ENCODE peak calls at places on chromosomes 13 and 19, in four cellular contexts. O, Q, J and E are unnamed samples.

GRCh38 chr13:37058801-37059135 is 720 bp downstream of the SUPT20H start:
- DNase-seq in J (peak; percentile 44), Q (no peak), O (no peak), E (peak; percentile 4)

GRCh38 chr19:1992759-1993260 is 22.7 kb downstream of the BTBD2 start:
- DNase-seq in O (no peak), Q (no peak), J (peak; percentile 48), E (no peak)

GRCh38 chr13:40789275-40790231 is at the start of gene SLC25A15:
- DNase-seq in Q (peak; percentile 90), O (peak; percentile 92), J (peak; percentile 78), E (peak; percentile 89)

GRCh38 chr19:32041681-32042292 is 303.6 kb upstream of the ZNF507 start:
- DNase-seq in Q (no peak), O (peak; percentile 49), J (peak; percentile 49), E (no peak)

GRCh38 chr13:48304132-48304876 is 753 bp downstream of the RB1 start:
- DNase-seq in O (no peak), Q (peak; percentile 61), J (peak; percentile 48), E (peak; percentile 6)

GRCh38 chr19:56111601-56112312 is 9.3 kb downstream of the ZNF787 start:
- DNase-seq in O (peak; percentile 43), Q (no peak), J (peak; percentile 81), E (peak; percentile 55)

GRCh38 chr19:38879400-38879751 is 1.3 kb upstream of the RINL start:
- DNase-seq in O (no peak), Q (peak; percentile 51), J (no peak), E (no peak)

GRCh38 chr13:41005709-41006108 is 13.4 kb downstream of the ELF1 start:
- DNase-seq in J (no peak), O (no peak), Q (no peak), E (no peak)

GRCh38 chr13:30033681-30034447 is 183.4 kb upstream of the UBL3 start:
- DNase-seq in O (no peak), J (no peak), Q (no peak), E (no peak)

GRCh38 chr13:62837895-62838294 is 1422.2 kb upstream of the PCDH20 start:
- DNase-seq in J (no peak), O (no peak), Q (no peak), E (no peak)

GRCh38 chr13:85508683-85509329 is 290.4 kb downstream of the SLITRK6 start:
- DNase-seq in Q (peak; percentile 44), J (no peak), O (no peak), E (no peak)

GRCh38 chr13:49443327-49443688 is 556 bp downstream of the CAB39L start:
- DNase-seq in Q (no peak), O (no peak), J (no peak), E (peak; percentile 1)

GRCh38 chr13:24036115-24036514 is 124.4 kb upstream of the SPATA13 start:
- DNase-seq in J (no peak), O (no peak), Q (no peak), E (no peak)

GRCh38 chr19:38878575-38879399 is 712 bp upstream of the RINL start:
- DNase-seq in O (no peak), Q (peak; percentile 41), J (no peak), E (no peak)

GRCh38 chr19:45162464-45163143 is 1.8 kb upstream of the NKPD1 start:
- DNase-seq in J (no peak), O (peak; percentile 31), Q (no peak), E (no peak)

GRCh38 chr19:12801466-12802266 is at the start of the genes PRDX2 and THSD8:
- DNase-seq in J (peak; percentile 87), Q (peak; percentile 89), O (peak; percentile 90), E (peak; percentile 71)

GRCh38 chr19:20276011-20276738 is 109.2 kb downstream of the ZNF486 start:
- DNase-seq in J (no peak), Q (no peak), O (no peak), E (no peak)

GRCh38 chr13:99617474-99618255 is 116.4 kb downstream of the TM9SF2 start:
- DNase-seq in J (peak; percentile 50), Q (no peak), O (no peak), E (peak; percentile 10)

GRCh38 chr13:110438776-110439175 is 122.7 kb downstream of the RAB20 start:
- DNase-seq in Q (no peak), J (no peak), O (no peak), E (no peak)

GRCh38 chr13:101309014-101309619 is 107.2 kb downstream of the NALCN start:
- DNase-seq in J (no peak), Q (no peak), O (no peak), E (no peak)

GRCh38 chr13:28408235-28408848 is 86.6 kb downstream of the FLT1 start:
- DNase-seq in O (no peak), Q (peak; percentile 72), J (peak; percentile 21), E (no peak)

GRCh38 chr13:20125129-20125782 is 35.6 kb downstream of the GJA3 start:
- DNase-seq in J (no peak), Q (no peak), O (no peak), E (no peak)

GRCh38 chr19:1172353-1173159 is 1.5 kb downstream of the SBNO2 start:
- DNase-seq in O (peak; percentile 76), J (peak; percentile 80), Q (no peak), E (peak; percentile 48)

GRCh38 chr19:46860846-46861690 is at the start of gene ARHGAP35:
- DNase-seq in O (peak; percentile 86), Q (no peak), J (peak; percentile 51), E (no peak)

GRCh38 chr13:93309886-93310520 is 83.4 kb downstream of the GPC6 start:
- DNase-seq in J (no peak), O (no peak), Q (no peak), E (no peak)

GRCh38 chr13:44407891-44408290 is 34.3 kb downstream of the SERP2 start:
- DNase-seq in O (no peak), Q (no peak), J (no peak), E (no peak)

GRCh38 chr19:33403973-33404304 is 30.4 kb downstream of the CEBPG start:
- DNase-seq in O (no peak), Q (no peak), J (no peak), E (no peak)

GRCh38 chr13:41915096-41915495 is 45.8 kb downstream of the VWA8 start:
- DNase-seq in O (no peak), Q (no peak), J (no peak), E (no peak)

GRCh38 chr19:54339646-54340358 is 840 bp upstream of the LILRA4 start:
- DNase-seq in Q (no peak), O (no peak), J (no peak), E (no peak)

GRCh38 chr13:38518328-38518727 is 168.5 kb upstream of the FREM2 start:
- DNase-seq in J (no peak), Q (no peak), O (no peak), E (no peak)

GRCh38 chr13:29484236-29484635 is 111.3 kb downstream of the SLC7A1 start:
- DNase-seq in O (no peak), J (no peak), Q (no peak), E (no peak)

GRCh38 chr19:17765069-17765618 is 13.9 kb downstream of the FCHO1 start:
- DNase-seq in O (no peak), J (peak; percentile 88), Q (peak; percentile 78), E (peak; percentile 37)

GRCh38 chr13:87131611-87132010 is 539.6 kb upstream of the SLITRK5 start:
- DNase-seq in Q (no peak), O (no peak), J (no peak), E (no peak)

GRCh38 chr13:113342820-113343691 is 20.9 kb downstream of the GRTP1 start:
- DNase-seq in Q (no peak), O (no peak), J (no peak), E (no peak)

DNA sequence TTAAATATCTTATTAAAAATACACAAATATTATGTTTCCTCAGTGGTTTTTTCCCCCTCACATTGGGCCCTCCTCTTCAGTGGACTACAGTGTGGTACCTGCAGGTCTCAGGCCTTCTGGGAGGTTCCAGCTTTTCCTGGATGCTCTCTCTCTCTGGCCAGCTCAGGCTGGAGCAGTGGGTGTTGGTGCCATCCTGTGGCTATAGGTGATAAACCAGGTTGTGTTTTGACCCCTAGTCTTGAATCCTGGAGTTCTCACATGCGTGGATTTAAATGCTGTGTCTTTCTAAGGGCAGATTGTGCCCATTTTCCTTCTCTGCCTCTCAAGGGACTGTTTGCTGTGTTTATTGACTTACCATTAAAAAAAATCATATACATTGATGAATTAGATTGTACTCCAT is 41.2 kb upstream of the ZNF527 start:
- DNase-seq in O (no peak), Q (no peak), J (no peak), E (no peak)
- TF ChIP-seq CTCF in O (no peak), Q (peak; percentile 10), J (no peak), E (no peak)

DNA sequence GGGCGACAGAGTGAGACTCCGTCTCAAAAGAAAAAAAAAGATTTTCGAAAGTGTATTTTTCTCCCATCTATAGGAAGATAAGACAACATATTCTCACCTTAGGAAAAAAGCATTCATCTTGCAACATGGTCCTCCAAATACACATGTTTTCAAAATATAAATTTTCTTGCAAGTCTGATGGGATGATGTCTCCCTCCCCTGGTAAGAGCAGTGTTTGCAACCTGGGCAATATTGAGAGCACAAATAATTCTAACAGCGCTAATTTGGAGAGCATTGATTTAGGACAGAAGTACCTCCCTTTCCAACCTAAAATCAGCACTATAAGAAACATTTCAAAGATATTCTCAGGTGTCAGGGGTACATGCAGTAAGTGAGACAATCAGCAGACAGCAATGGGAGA is 61.0 kb upstream of the SHISA2 start:
- DNase-seq in Q (no peak), J (no peak), O (no peak), E (no peak)
- TF ChIP-seq CTCF in Q (no peak), J (no peak), O (no peak), E (peak; percentile 17)

GRCh38 chr19:29119582-29119981 is 93.4 kb downstream of the UQCRFS1 start:
- DNase-seq in O (no peak), J (no peak), Q (no peak), E (peak; percentile 43)
- TF ChIP-seq CTCF in O (no peak), J (no peak), Q (no peak), E (peak; percentile 36)

DNA sequence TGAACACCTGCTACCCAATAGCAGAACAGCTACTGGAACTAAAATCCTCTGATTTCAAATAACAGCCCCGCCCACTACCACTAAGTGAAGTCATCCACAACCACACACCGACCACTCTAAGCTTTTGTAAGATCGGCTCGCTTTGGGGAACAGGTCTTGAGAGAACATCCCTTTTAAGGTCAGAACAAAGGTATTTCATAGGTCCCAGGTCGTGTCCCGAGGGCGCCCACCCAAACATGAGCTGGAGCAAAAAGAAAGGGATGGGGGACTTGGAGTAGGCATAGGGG is 252 bp downstream of the ZAR1L start:
- DNase-seq in O (no peak), Q (no peak), J (peak; percentile 33), E (no peak)
- TF ChIP-seq CTCF in O (no peak), Q (no peak), J (no peak), E (no peak)

GRCh38 chr19:6271251-6271650 is 8.5 kb downstream of the MLLT1 start:
- DNase-seq in O (no peak), Q (no peak), J (no peak), E (no peak)
- TF ChIP-seq CTCF in O (no peak), Q (no peak), J (no peak), E (no peak)

GRCh38 chr19:50906217-50906616 is 5.0 kb downstream of the KLK4 start:
- DNase-seq in O (peak; percentile 55), Q (no peak), J (peak; percentile 32), E (peak; percentile 74)
- TF ChIP-seq CTCF in O (no peak), Q (peak; percentile 22), J (no peak), E (peak; percentile 60)